ENCODE peak calls at places on chromosomes 4 and X, in eight cellular contexts. One of them, this sample, is unnamed.

GRCh38 chr4:139943277-139943676 is 210.7 kb downstream of the MAML3 start:
- DNase-seq in endodermal cell: peak; percentile 79
- DNase-seq in astrocyte of the spinal cord: no peak
- DNase-seq in MCF 10A: no peak
- DNase-seq in heart right ventricle: no peak
- DNase-seq in lung: no peak
- DNase-seq in fibroblast of pulmonary artery: no peak
- DNase-seq in endothelial cell: no peak
- DNase-seq in this sample: no peak

GRCh38 chr4:66681962-66682361 is 863.3 kb downstream of the CENPC start:
- DNase-seq in endodermal cell: no peak
- DNase-seq in lung: no peak
- DNase-seq in endothelial cell: no peak
- DNase-seq in astrocyte of the spinal cord: peak; percentile 47
- DNase-seq in heart right ventricle: no peak
- DNase-seq in MCF 10A: peak; percentile 9
- DNase-seq in fibroblast of pulmonary artery: peak; percentile 80
- DNase-seq in this sample: no peak

GRCh38 chrX:155841232-155841631 is 39.9 kb upstream of the VAMP7 start:
- DNase-seq in heart right ventricle: no peak
- DNase-seq in endodermal cell: no peak
- DNase-seq in fibroblast of pulmonary artery: no peak
- DNase-seq in lung: no peak
- DNase-seq in astrocyte of the spinal cord: no peak
- DNase-seq in MCF 10A: no peak
- DNase-seq in endothelial cell: no peak
- DNase-seq in this sample: no peak

GRCh38 chr4:139851133-139851532 is 185.5 kb downstream of the MGST2 start:
- DNase-seq in MCF 10A: no peak
- DNase-seq in fibroblast of pulmonary artery: no peak
- DNase-seq in endodermal cell: no peak
- DNase-seq in endothelial cell: no peak
- DNase-seq in heart right ventricle: no peak
- DNase-seq in lung: no peak
- DNase-seq in astrocyte of the spinal cord: no peak
- DNase-seq in this sample: no peak

GRCh38 chr4:38290360-38290759 is 330.2 kb downstream of the PTTG2 start:
- DNase-seq in astrocyte of the spinal cord: peak; percentile 74
- DNase-seq in MCF 10A: no peak
- DNase-seq in heart right ventricle: no peak
- DNase-seq in fibroblast of pulmonary artery: peak; percentile 82
- DNase-seq in endothelial cell: no peak
- DNase-seq in lung: no peak
- DNase-seq in endodermal cell: no peak
- DNase-seq in this sample: no peak

GRCh38 chr4:68878048-68878447 is 62.3 kb downstream of the UGT2B10 start:
- DNase-seq in endothelial cell: no peak
- DNase-seq in heart right ventricle: no peak
- DNase-seq in MCF 10A: no peak
- DNase-seq in endodermal cell: no peak
- DNase-seq in fibroblast of pulmonary artery: no peak
- DNase-seq in astrocyte of the spinal cord: no peak
- DNase-seq in lung: no peak
- DNase-seq in this sample: no peak

GRCh38 chrX:112784692-112785091 is 55.9 kb downstream of the AMOT start:
- DNase-seq in lung: no peak
- DNase-seq in astrocyte of the spinal cord: no peak
- DNase-seq in endodermal cell: no peak
- DNase-seq in heart right ventricle: no peak
- DNase-seq in MCF 10A: no peak
- DNase-seq in endothelial cell: no peak
- DNase-seq in fibroblast of pulmonary artery: no peak
- DNase-seq in this sample: no peak

GRCh38 chrX:123570011-123570590 is 162.8 kb downstream of the THOC2 start:
- DNase-seq in MCF 10A: no peak
- DNase-seq in heart right ventricle: no peak
- DNase-seq in endodermal cell: no peak
- DNase-seq in lung: no peak
- DNase-seq in endothelial cell: no peak
- DNase-seq in astrocyte of the spinal cord: no peak
- DNase-seq in fibroblast of pulmonary artery: no peak
- DNase-seq in this sample: no peak

GRCh38 chr4:96465834-96466233 is 625.9 kb downstream of the PDHA2 start:
- DNase-seq in lung: no peak
- DNase-seq in heart right ventricle: no peak
- DNase-seq in fibroblast of pulmonary artery: no peak
- DNase-seq in endodermal cell: no peak
- DNase-seq in astrocyte of the spinal cord: no peak
- DNase-seq in MCF 10A: no peak
- DNase-seq in endothelial cell: no peak
- DNase-seq in this sample: no peak

GRCh38 chrX:107935200-107935599 is 47.0 kb downstream of the TEX13B start:
- DNase-seq in fibroblast of pulmonary artery: peak; percentile 45
- DNase-seq in lung: no peak
- DNase-seq in endodermal cell: no peak
- DNase-seq in MCF 10A: peak; percentile 76
- DNase-seq in endothelial cell: no peak
- DNase-seq in heart right ventricle: no peak
- DNase-seq in astrocyte of the spinal cord: peak; percentile 5
- DNase-seq in this sample: no peak

GRCh38 chr4:72505314-72505744 is 63.7 kb downstream of the ADAMTS3 start:
- DNase-seq in MCF 10A: peak; percentile 68
- DNase-seq in heart right ventricle: no peak
- DNase-seq in endodermal cell: peak; percentile 77
- DNase-seq in endothelial cell: peak; percentile 16
- DNase-seq in fibroblast of pulmonary artery: peak; percentile 79
- DNase-seq in astrocyte of the spinal cord: peak; percentile 57
- DNase-seq in lung: no peak
- DNase-seq in this sample: no peak

DNA sequence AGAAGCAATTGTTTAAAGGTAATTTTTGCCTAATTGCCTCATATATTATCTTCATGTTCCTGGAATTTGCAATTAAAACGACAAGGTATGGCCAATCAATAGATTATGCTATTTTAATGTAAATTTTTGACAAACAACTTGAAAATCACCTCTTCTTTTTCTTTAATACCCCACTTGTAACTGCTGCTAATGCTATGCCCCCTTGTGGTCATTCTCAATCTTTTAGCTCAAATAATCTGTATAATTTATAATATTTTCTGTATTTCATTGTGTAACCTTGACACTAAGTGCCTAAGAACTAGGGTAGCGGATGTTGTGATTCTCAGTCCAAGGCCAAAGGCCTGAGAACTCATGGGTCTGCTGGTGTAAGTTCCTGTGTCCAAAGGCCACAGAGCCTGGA is 831.7 kb upstream of the POU3F4 start:
- DNase-seq in endodermal cell: no peak
- DNase-seq in lung: no peak
- DNase-seq in heart right ventricle: no peak
- DNase-seq in astrocyte of the spinal cord: no peak
- DNase-seq in MCF 10A: peak; percentile 23
- DNase-seq in fibroblast of pulmonary artery: no peak
- DNase-seq in endothelial cell: no peak
- DNase-seq in this sample: no peak
- TF ChIP-seq CTCF in endodermal cell: peak; percentile 57
- TF ChIP-seq CTCF in lung: no peak
- TF ChIP-seq CTCF in heart right ventricle: peak; percentile 22
- TF ChIP-seq CTCF in astrocyte of the spinal cord: no peak
- TF ChIP-seq CTCF in MCF 10A: peak; percentile 35
- TF ChIP-seq CTCF in fibroblast of pulmonary artery: no peak
- TF ChIP-seq CTCF in endothelial cell: peak; percentile 44
- TF ChIP-seq CTCF in this sample: no peak

GRCh38 chr4:174828845-174829701 is at the start of gene GLRA3:
- DNase-seq in heart right ventricle: peak; percentile 11
- DNase-seq in lung: peak; percentile 75
- DNase-seq in endothelial cell: peak; percentile 78
- DNase-seq in endodermal cell: peak; percentile 99
- DNase-seq in astrocyte of the spinal cord: peak; percentile 70
- DNase-seq in fibroblast of pulmonary artery: peak; percentile 65
- DNase-seq in MCF 10A: peak; percentile 65
- DNase-seq in this sample: peak; percentile 39
- TF ChIP-seq CTCF in heart right ventricle: no peak
- TF ChIP-seq CTCF in lung: no peak
- TF ChIP-seq CTCF in endothelial cell: no peak
- TF ChIP-seq CTCF in endodermal cell: peak; percentile 57
- TF ChIP-seq CTCF in astrocyte of the spinal cord: no peak
- TF ChIP-seq CTCF in fibroblast of pulmonary artery: no peak
- TF ChIP-seq CTCF in MCF 10A: no peak
- TF ChIP-seq CTCF in this sample: no peak

GRCh38 chr4:83269256-83269655 is 15.3 kb downstream of the COQ2 start:
- DNase-seq in astrocyte of the spinal cord: no peak
- DNase-seq in endothelial cell: no peak
- DNase-seq in heart right ventricle: no peak
- DNase-seq in lung: no peak
- DNase-seq in MCF 10A: no peak
- DNase-seq in endodermal cell: no peak
- DNase-seq in fibroblast of pulmonary artery: peak; percentile 27
- DNase-seq in this sample: no peak

GRCh38 chr4:83267835-83268475 is 16.6 kb downstream of the COQ2 start:
- DNase-seq in heart right ventricle: no peak
- DNase-seq in fibroblast of pulmonary artery: no peak
- DNase-seq in MCF 10A: no peak
- DNase-seq in endothelial cell: no peak
- DNase-seq in astrocyte of the spinal cord: no peak
- DNase-seq in endodermal cell: no peak
- DNase-seq in lung: no peak
- DNase-seq in this sample: no peak

GRCh38 chr4:83268491-83268890 is 16.1 kb downstream of the COQ2 start:
- DNase-seq in lung: no peak
- DNase-seq in endothelial cell: no peak
- DNase-seq in astrocyte of the spinal cord: no peak
- DNase-seq in MCF 10A: no peak
- DNase-seq in heart right ventricle: no peak
- DNase-seq in fibroblast of pulmonary artery: no peak
- DNase-seq in endodermal cell: no peak
- DNase-seq in this sample: no peak

GRCh38 chr4:83267121-83267834 is 17.3 kb downstream of the COQ2 start:
- DNase-seq in heart right ventricle: no peak
- DNase-seq in astrocyte of the spinal cord: peak; percentile 87
- DNase-seq in endothelial cell: no peak
- DNase-seq in MCF 10A: peak; percentile 96
- DNase-seq in lung: no peak
- DNase-seq in fibroblast of pulmonary artery: peak; percentile 90
- DNase-seq in endodermal cell: no peak
- DNase-seq in this sample: no peak

GRCh38 chr4:83266689-83267088 is 17.9 kb downstream of the COQ2 start:
- DNase-seq in heart right ventricle: no peak
- DNase-seq in fibroblast of pulmonary artery: peak; percentile 21
- DNase-seq in endodermal cell: no peak
- DNase-seq in endothelial cell: no peak
- DNase-seq in lung: no peak
- DNase-seq in astrocyte of the spinal cord: no peak
- DNase-seq in MCF 10A: no peak
- DNase-seq in this sample: no peak
- TF ChIP-seq CTCF in heart right ventricle: no peak
- TF ChIP-seq CTCF in fibroblast of pulmonary artery: no peak
- TF ChIP-seq CTCF in endodermal cell: no peak
- TF ChIP-seq CTCF in endothelial cell: no peak
- TF ChIP-seq CTCF in lung: no peak
- TF ChIP-seq CTCF in astrocyte of the spinal cord: no peak
- TF ChIP-seq CTCF in MCF 10A: no peak
- TF ChIP-seq CTCF in this sample: no peak

GRCh38 chr4:141719585-141719984 is 83.2 kb downstream of the IL15 start:
- DNase-seq in astrocyte of the spinal cord: no peak
- DNase-seq in fibroblast of pulmonary artery: no peak
- DNase-seq in MCF 10A: no peak
- DNase-seq in lung: no peak
- DNase-seq in endodermal cell: no peak
- DNase-seq in heart right ventricle: no peak
- DNase-seq in endothelial cell: no peak
- DNase-seq in this sample: no peak
- TF ChIP-seq CTCF in astrocyte of the spinal cord: no peak
- TF ChIP-seq CTCF in fibroblast of pulmonary artery: no peak
- TF ChIP-seq CTCF in MCF 10A: no peak
- TF ChIP-seq CTCF in lung: no peak
- TF ChIP-seq CTCF in endodermal cell: no peak
- TF ChIP-seq CTCF in heart right ventricle: no peak
- TF ChIP-seq CTCF in endothelial cell: no peak
- TF ChIP-seq CTCF in this sample: no peak